ENCODE peak calls at places on chromosomes 4 and X, in four cellular contexts. One of them, this sample, is unnamed. For H3K9me3, the result is how much of the 10 kb centered on the place peaks cover.

GRCh38 chr4:178063568-178063967 is 621.3 kb upstream of the AGA start:
- DNase-seq in A549: no peak
- DNase-seq in PC-3: no peak
- DNase-seq in tibial artery: no peak
- DNase-seq in this sample: no peak

GRCh38 chr4:140372607-140373327 is 679 bp upstream of the SCOC start:
- DNase-seq in A549: peak
- DNase-seq in PC-3: peak
- DNase-seq in tibial artery: no peak
- DNase-seq in this sample: peak

GRCh38 chrX:40172169-40172979 is 74.6 kb upstream of the BCOR start:
- DNase-seq in A549: no peak
- DNase-seq in PC-3: peak
- DNase-seq in tibial artery: peak
- DNase-seq in this sample: peak

GRCh38 chr4:165738571-165738970 is 134.5 kb upstream of the TLL1 start:
- DNase-seq in A549: no peak
- DNase-seq in PC-3: peak
- DNase-seq in tibial artery: no peak
- DNase-seq in this sample: no peak

GRCh38 chr4:166941629-166942028 is 292.7 kb downstream of the SPOCK3 start:
- DNase-seq in A549: no peak
- DNase-seq in PC-3: peak
- DNase-seq in tibial artery: no peak
- DNase-seq in this sample: no peak

GRCh38 chrX:28997716-28998115 is 410.5 kb downstream of the IL1RAPL1 start:
- DNase-seq in A549: no peak
- DNase-seq in PC-3: no peak
- DNase-seq in tibial artery: no peak
- DNase-seq in this sample: no peak

GRCh38 chrX:136268051-136269048 is 17.1 kb upstream of the MAP7D3 start:
- DNase-seq in A549: peak
- DNase-seq in PC-3: peak
- DNase-seq in tibial artery: peak
- DNase-seq in this sample: peak

GRCh38 chrX:19443886-19444530 is 71.3 kb downstream of the MAP3K15 start:
- DNase-seq in A549: no peak
- DNase-seq in PC-3: no peak
- DNase-seq in tibial artery: no peak
- DNase-seq in this sample: no peak

GRCh38 chr4:108060164-108060563 is 70.5 kb downstream of the HADH start:
- DNase-seq in A549: peak
- DNase-seq in PC-3: peak
- DNase-seq in tibial artery: no peak
- DNase-seq in this sample: no peak

GRCh38 chr4:53307819-53308773 is 57.8 kb downstream of the SCFD2 start:
- DNase-seq in A549: no peak
- DNase-seq in PC-3: no peak
- DNase-seq in tibial artery: no peak
- DNase-seq in this sample: no peak

GRCh38 chr4:19756661-19757060 is 495.0 kb upstream of the SLIT2 start:
- DNase-seq in A549: no peak
- DNase-seq in PC-3: no peak
- DNase-seq in tibial artery: no peak
- DNase-seq in this sample: no peak

GRCh38 chr4:107147864-107148263 is 111.8 kb upstream of the DKK2 start:
- DNase-seq in A549: no peak
- DNase-seq in PC-3: no peak
- DNase-seq in tibial artery: no peak
- DNase-seq in this sample: peak

GRCh38 chrX:148412006-148412405 is 88.4 kb upstream of the AFF2 start:
- DNase-seq in A549: no peak
- DNase-seq in PC-3: no peak
- DNase-seq in tibial artery: no peak
- DNase-seq in this sample: no peak

GRCh38 chr4:152719856-152720556 is 40.2 kb upstream of the TMEM154 start:
- DNase-seq in A549: no peak
- DNase-seq in PC-3: peak
- DNase-seq in tibial artery: no peak
- DNase-seq in this sample: no peak

GRCh38 chr4:188092824-188093223 is 16.6 kb downstream of the TRIML2 start:
- DNase-seq in A549: no peak
- DNase-seq in PC-3: peak
- DNase-seq in tibial artery: no peak
- DNase-seq in this sample: no peak

GRCh38 chr4:83075696-83076095 is 38.8 kb downstream of the PLAC8 start:
- DNase-seq in A549: no peak
- DNase-seq in PC-3: peak
- DNase-seq in tibial artery: no peak
- DNase-seq in this sample: no peak

GRCh38 chr4:20313237-20314030 is 61.7 kb downstream of the SLIT2 start:
- DNase-seq in A549: no peak
- DNase-seq in PC-3: no peak
- DNase-seq in tibial artery: no peak
- DNase-seq in this sample: no peak

GRCh38 chrX:13808293-13808692 is 8.6 kb downstream of the GPM6B start:
- DNase-seq in A549: no peak
- DNase-seq in PC-3: no peak
- DNase-seq in tibial artery: no peak
- DNase-seq in this sample: no peak

GRCh38 chrX:2628751-2629315 is 62.3 kb upstream of the CD99 start:
- DNase-seq in A549: no peak
- DNase-seq in PC-3: no peak
- DNase-seq in tibial artery: no peak
- DNase-seq in this sample: peak

GRCh38 chr4:73528171-73528570 is 46.6 kb downstream of the AFM start:
- DNase-seq in A549: no peak
- DNase-seq in PC-3: peak
- DNase-seq in tibial artery: no peak
- DNase-seq in this sample: no peak

GRCh38 chrX:47160781-47161180 is 15.8 kb downstream of the RBM10 start:
- DNase-seq in A549: no peak
- DNase-seq in PC-3: no peak
- DNase-seq in tibial artery: no peak
- DNase-seq in this sample: no peak

GRCh38 chrX:43970528-43970927 is 2.7 kb downstream of the NDP start:
- DNase-seq in A549: no peak
- DNase-seq in PC-3: peak
- DNase-seq in tibial artery: no peak
- DNase-seq in this sample: no peak

GRCh38 chr4:108636246-108636645 is 14.2 kb upstream of the OSTC start:
- DNase-seq in A549: no peak
- DNase-seq in PC-3: no peak
- DNase-seq in tibial artery: no peak
- DNase-seq in this sample: no peak

GRCh38 chrX:123422875-123423274 is 238.8 kb downstream of the GRIA3 start:
- DNase-seq in A549: peak
- DNase-seq in PC-3: peak
- DNase-seq in tibial artery: no peak
- DNase-seq in this sample: no peak

GRCh38 chr4:81116571-81116970 is 86.1 kb downstream of the BMP3 start:
- DNase-seq in A549: no peak
- DNase-seq in PC-3: no peak
- DNase-seq in tibial artery: no peak
- DNase-seq in this sample: no peak

GRCh38 chr4:5878359-5878758 is 14.5 kb downstream of the CRMP1 start:
- DNase-seq in A549: no peak
- DNase-seq in PC-3: no peak
- DNase-seq in tibial artery: no peak
- DNase-seq in this sample: no peak

GRCh38 chrX:43949669-43950068 is 23.5 kb downstream of the NDP start:
- DNase-seq in A549: peak
- DNase-seq in PC-3: peak
- DNase-seq in tibial artery: no peak
- DNase-seq in this sample: peak

GRCh38 chrX:30282527-30282926 is 26.7 kb downstream of the NR0B1 start:
- DNase-seq in A549: no peak
- DNase-seq in PC-3: peak
- DNase-seq in tibial artery: no peak
- DNase-seq in this sample: no peak

DNA sequence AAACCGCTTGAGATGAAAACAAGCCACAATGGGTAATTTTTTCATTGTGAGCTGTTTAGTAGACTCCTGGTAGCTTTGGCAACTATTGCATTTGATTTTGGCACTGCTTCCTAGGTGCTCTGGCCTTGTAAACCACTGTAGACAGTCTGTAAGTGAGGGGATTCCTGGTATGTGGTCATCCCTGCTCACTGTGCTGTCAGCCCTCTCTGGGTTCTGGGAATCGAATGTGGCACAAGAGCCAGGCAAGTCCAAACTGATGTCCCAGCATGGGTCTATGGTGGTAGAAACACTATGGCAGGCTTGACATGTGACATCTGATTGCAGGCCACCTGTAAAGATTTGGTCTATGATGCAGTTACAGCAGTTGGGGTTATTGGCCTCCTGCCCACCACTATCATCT is 2.5 kb downstream of the USP51 start:
- DNase-seq in A549: no peak
- DNase-seq in PC-3: no peak
- DNase-seq in tibial artery: peak
- DNase-seq in this sample: no peak
- H3K9me3 ChIP-seq in A549: under half
- H3K9me3 ChIP-seq in PC-3: under half
- H3K9me3 ChIP-seq in tibial artery: under half
- H3K9me3 ChIP-seq in this sample: under half

GRCh38 chr4:39745920-39746319 is 48.0 kb downstream of the UBE2K start:
- DNase-seq in A549: no peak
- DNase-seq in PC-3: no peak
- DNase-seq in tibial artery: no peak
- DNase-seq in this sample: no peak
- H3K27ac ChIP-seq in A549: no peak
- H3K27ac ChIP-seq in PC-3: no peak
- H3K27ac ChIP-seq in tibial artery: no peak
- H3K27ac ChIP-seq in this sample: no peak

GRCh38 chrX:27915617-27916016 is 65.6 kb downstream of the DCAF8L1 start:
- DNase-seq in A549: no peak
- DNase-seq in PC-3: peak
- DNase-seq in tibial artery: no peak
- DNase-seq in this sample: no peak

GRCh38 chrX:27918799-27919198 is 62.5 kb downstream of the DCAF8L1 start:
- DNase-seq in A549: no peak
- DNase-seq in PC-3: peak
- DNase-seq in tibial artery: no peak
- DNase-seq in this sample: no peak

DNA sequence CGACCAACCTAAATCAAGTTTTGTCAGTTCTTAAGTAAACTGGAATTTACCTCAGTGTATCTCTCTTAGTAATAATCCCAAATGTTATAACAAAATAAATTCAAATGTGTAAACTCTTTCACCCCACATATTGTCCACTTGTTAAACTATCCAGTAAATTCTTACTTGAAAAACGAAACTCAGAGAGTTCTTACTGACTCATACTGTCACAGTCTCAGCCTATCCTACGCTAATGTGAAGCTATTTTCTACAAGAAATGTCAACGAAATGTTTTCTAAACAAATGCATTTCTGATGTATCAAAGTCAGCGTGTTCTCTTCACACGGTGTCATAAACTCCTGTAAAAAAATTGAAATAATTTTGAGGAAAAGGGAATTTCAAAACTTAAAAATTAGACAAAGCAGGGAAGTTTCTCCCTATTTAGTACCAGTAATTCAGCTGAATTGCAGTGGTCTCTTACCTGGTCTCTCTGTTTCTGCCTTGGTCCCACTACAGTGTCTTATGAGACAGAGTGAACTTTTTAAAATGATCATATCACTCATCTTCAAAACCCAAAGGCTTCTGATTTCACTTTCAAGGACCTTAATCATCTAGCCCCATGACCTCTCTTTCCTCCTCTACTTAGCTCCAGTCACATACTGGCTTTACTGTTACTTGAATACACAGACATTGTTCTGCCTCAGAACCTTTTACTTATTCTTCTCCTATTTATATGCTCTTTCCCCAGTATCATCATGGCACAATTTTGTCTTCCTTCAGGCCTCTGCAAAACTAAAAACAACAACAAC is 63.3 kb downstream of the DCAF8L1 start:
- DNase-seq in A549: no peak
- DNase-seq in PC-3: no peak
- DNase-seq in tibial artery: no peak
- DNase-seq in this sample: no peak
- H3K9me3 ChIP-seq in A549: under half
- H3K9me3 ChIP-seq in PC-3: under half
- H3K9me3 ChIP-seq in tibial artery: under half
- H3K9me3 ChIP-seq in this sample: under half

GRCh38 chr4:76606662-76607265 is 171.7 kb downstream of the SHROOM3 start:
- DNase-seq in A549: no peak
- DNase-seq in PC-3: no peak
- DNase-seq in tibial artery: no peak
- DNase-seq in this sample: no peak

GRCh38 chr4:76597423-76597979 is 162.5 kb downstream of the SHROOM3 start:
- DNase-seq in A549: no peak
- DNase-seq in PC-3: no peak
- DNase-seq in tibial artery: no peak
- DNase-seq in this sample: no peak

GRCh38 chr4:76600447-76600846 is 165.4 kb downstream of the SHROOM3 start:
- DNase-seq in A549: no peak
- DNase-seq in PC-3: no peak
- DNase-seq in tibial artery: no peak
- DNase-seq in this sample: no peak

GRCh38 chr4:76605099-76605563 is 170.1 kb downstream of the SHROOM3 start:
- DNase-seq in A549: no peak
- DNase-seq in PC-3: no peak
- DNase-seq in tibial artery: no peak
- DNase-seq in this sample: no peak

DNA sequence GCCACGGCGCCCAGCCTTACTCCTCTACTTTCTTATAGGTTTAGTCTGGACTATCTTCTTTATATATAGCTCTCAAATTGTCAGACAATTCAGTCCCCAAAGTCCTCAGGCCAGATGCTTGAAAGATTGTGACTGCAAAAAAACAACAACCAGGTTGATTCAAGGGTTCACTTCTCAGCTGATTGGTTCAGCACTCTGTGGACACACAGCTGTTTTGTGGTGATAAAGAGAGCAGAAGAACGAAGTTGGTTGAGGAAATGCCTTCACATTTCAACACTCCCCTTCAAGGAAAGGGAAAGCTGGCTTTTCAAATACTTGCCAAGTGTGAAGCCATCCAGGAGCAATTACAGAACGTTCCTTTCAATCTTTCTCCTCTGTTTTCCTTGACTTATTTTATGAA is 166.8 kb downstream of the SHROOM3 start:
- DNase-seq in A549: no peak
- DNase-seq in PC-3: no peak
- DNase-seq in tibial artery: no peak
- DNase-seq in this sample: no peak
- H3K27ac ChIP-seq in A549: no peak
- H3K27ac ChIP-seq in PC-3: no peak
- H3K27ac ChIP-seq in tibial artery: peak
- H3K27ac ChIP-seq in this sample: no peak

DNA sequence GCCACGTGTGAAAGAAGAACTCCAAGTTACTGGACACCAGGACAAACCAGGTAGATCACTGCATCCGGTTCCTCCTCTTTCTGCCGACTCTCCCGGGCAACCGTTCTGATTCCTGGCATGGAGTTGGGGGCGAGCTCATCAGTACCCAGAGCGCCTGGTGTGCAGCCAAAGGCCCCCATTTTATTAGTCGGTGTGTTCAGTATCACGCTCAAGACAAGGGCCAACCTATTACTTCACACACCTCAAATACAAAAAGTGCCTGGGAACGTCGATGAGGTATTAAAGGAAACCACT is 2.8 kb upstream of the CTBP1 start:
- DNase-seq in A549: no peak
- DNase-seq in PC-3: no peak
- DNase-seq in tibial artery: no peak
- DNase-seq in this sample: no peak
- H3K9me3 ChIP-seq in A549: half or more
- H3K9me3 ChIP-seq in PC-3: under half
- H3K9me3 ChIP-seq in tibial artery: under half
- H3K9me3 ChIP-seq in this sample: under half

This sample was measured in CD8-positive, alpha-beta memory T cell.